ENCODE peak calls at places on chromosomes 12 and 14, in six cellular contexts. U is astrocyte of the spinal cord, I is RWPE1, F is ovary, Z is omental fat pad, D is pancreas. C is an unnamed sample.

GRCh38 chr14:91778217-91778616 is 46.3 kb upstream of the CATSPERB start:
- DNase-seq in F (no peak), Z (no peak), U (no peak), I (no peak), D (no peak), C (no peak)

GRCh38 chr14:34554540-34555250 is 15.2 kb upstream of the EAPP start:
- DNase-seq in D (no peak), U (no peak), F (no peak), Z (no peak), I (no peak), C (peak)

GRCh38 chr14:50045039-50045711 is 71.2 kb downstream of the VCPKMT start:
- DNase-seq in F (peak), Z (peak), I (no peak), D (peak), U (peak), C (peak)

GRCh38 chr12:1608783-1609119 is 14.4 kb upstream of the FBXL14 start:
- DNase-seq in D (no peak), Z (no peak), F (no peak), U (no peak), I (no peak), C (no peak)

GRCh38 chr14:87457727-87458126 is 535.3 kb downstream of the GALC start:
- DNase-seq in Z (no peak), D (no peak), I (no peak), U (no peak), F (no peak), C (peak)

GRCh38 chr14:76654573-76654955 is 106.7 kb upstream of the VASH1 start:
- DNase-seq in U (no peak), Z (no peak), I (peak), F (no peak), D (no peak), C (no peak)

GRCh38 chr12:82745062-82745461 is 58.4 kb downstream of the TMTC2 start:
- DNase-seq in Z (no peak), U (no peak), D (no peak), I (no peak), F (no peak), C (no peak)

GRCh38 chr14:37903561-37904191 is 304.0 kb upstream of the SSTR1 start:
- DNase-seq in I (peak), D (no peak), Z (no peak), F (peak), U (peak), C (peak)

GRCh38 chr14:54548491-54548890 is 18.4 kb upstream of the SAMD4A start:
- DNase-seq in U (no peak), F (no peak), Z (no peak), D (no peak), I (no peak), C (no peak)

GRCh38 chr12:47133981-47134380 is 54.2 kb upstream of the AMIGO2 start:
- DNase-seq in I (no peak), D (no peak), F (no peak), Z (no peak), U (no peak), C (peak)

DNA sequence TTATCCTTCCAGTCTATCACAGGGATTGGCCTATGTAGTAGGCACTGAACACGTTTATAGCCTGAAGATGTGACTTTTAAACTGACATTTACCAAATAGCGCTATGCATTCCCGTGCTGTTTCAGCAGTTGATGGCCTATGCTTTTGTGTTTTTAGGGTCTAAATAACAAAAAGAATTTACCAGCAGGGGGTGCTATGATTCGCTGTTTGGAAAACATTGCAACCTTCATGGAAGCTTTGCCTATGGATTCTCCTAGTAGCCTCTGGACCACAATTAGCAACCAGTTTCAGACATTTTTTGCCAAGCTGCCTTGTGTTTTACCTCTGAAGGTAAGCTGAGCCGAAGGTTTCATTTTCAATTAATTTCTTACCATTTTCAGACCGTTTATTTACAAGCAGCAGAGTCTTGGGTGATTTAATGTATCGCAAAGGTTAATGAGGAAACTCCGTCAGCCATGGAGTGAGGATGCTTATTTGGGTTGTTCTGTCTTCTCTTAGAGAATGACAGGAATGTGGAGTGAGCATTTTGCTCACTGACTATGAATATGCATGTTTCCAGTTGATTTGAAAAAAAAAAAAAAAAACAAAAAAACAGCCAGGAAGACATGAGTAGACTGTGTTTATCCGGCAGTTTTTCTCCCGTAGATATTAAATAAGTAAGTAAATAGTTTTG is 133.1 kb downstream of the PRIMA1 start:
- DNase-seq in U (peak), I (peak), D (no peak), F (no peak), Z (no peak), C (peak)
- TF ChIP-seq CTCF in U (no peak), I (peak), D (no peak), F (no peak), Z (no peak), C (peak)

DNA sequence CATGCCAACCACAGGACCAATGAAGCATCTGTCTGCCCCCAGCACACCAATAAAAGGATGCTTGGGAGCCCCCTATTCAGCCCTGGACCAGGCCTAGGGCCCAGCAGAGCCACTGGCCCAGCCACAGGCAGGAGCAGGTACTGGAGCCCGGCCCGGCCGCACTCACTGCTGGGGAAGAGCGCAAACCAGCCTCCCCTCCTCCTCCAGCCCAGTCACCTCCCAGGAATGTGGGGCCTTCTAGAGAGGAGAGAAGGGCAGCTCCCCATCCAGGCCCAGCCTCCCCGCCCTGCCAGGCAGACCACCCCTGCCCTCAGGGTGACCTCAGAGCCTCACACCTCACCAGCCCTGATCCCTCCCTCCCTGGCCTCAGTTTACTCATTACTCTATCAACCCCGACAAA is 56.2 kb downstream of the CCNK start:
- DNase-seq in D (no peak), F (peak), Z (no peak), U (peak), I (peak), C (peak)
- TF ChIP-seq CTCF in D (no peak), F (no peak), Z (no peak), U (no peak), I (no peak), C (no peak)

DNA sequence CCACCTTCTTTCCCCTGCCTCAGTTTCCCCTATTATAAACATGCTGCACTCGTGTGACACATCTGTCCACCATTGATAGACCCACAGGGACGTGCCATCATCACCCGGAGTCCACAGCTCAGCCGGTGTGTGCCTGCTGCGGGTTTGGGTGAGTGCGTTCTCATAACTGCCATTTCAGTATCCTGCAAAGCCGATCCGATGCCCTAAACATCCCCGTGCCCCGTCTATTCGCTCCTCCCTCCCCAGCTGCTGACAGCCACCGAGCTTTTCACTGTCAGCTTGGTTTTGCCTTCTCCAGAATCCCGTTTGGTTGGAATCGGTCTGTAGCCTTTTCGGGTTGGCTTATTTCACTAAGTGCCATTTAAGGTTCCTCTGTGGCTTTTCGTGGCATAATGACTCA is 3.9 kb downstream of the LRCOL1 start:
- DNase-seq in I (no peak), Z (no peak), U (no peak), D (no peak), F (no peak), C (no peak)
- TF ChIP-seq CTCF in I (no peak), Z (no peak), U (no peak), D (no peak), F (no peak), C (no peak)

DNA sequence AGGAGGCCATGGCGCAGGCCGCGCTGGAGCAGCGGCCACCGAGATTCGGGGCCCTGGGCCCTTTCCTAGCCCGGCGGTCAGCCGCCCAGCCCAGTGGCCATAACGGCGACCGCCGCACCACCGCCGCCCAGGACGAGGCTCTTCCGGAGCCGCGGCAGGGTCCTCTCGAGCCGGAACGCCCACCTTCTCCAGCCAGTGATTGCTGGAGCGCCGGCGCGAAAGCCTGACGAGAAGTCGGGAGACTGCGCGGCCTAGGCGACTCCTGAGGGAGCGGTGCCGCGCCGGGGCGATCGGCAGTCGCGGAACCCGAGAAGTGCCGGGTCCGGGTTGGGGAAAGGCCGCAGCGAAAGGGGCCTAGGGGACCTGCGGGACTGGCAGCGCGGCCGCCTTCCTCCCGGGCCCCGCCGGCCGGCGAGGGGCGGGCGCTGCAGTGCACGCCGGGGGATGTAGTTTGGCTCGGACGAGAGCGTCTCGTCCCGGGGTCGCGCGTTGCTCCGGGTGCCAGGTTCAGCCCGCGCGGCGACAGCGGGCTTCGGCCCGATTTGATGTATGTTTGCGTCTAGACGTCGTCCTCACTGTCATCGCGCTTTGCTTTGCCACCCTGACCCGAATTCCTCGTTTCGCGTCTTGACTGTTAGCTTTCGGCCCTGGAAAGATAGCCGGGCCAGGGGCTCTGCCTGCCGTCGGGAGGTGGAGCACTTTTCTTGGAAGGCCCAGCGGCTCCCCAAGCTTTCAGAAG is at the start of gene VTI1B:
- DNase-seq in Z (no peak), I (peak), F (peak), U (peak), D (peak), C (peak)
- TF ChIP-seq CTCF in Z (no peak), I (no peak), F (no peak), U (peak), D (no peak), C (no peak)

DNA sequence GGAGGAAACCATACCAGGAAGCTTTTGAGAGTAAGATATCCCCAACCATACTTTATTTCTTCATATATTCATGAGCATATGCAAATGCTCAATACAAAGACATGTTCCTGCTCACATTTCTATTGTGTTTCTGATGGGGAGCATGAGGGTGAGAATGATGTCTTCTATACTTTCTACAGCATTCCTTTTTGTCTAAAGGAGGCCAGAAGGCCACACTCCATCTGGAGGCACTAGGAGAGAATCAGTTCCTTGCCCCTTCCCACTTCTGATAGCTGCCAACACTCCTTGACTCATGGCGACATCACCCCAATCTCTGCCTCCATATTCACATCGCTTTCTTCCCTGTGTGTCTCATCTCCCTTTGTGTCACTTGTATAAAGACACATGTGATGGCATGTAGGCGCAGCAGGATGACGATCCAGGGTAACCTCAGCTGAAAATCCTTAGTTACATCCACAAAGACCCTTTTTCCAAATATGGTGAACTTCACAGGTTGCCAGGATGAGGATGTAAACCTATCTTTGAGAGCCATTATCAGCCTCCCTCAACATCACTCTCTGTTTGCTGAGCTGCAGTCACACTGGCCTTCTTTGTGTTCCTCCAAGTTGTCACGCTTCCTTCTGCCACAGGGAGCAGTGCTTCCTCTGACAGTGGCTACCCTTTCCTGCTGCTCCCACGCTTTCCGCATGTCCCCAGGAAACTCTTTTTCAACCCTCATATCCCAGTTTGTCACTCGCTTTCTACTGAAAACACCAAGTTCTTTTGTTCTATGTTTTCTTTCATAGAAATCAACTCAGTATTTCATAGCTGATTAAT is 96.9 kb downstream of the STXBP6 start:
- DNase-seq in U (no peak), D (no peak), F (no peak), Z (no peak), I (no peak), C (no peak)
- TF ChIP-seq CTCF in U (no peak), D (no peak), F (no peak), Z (no peak), I (no peak), C (no peak)

DNA sequence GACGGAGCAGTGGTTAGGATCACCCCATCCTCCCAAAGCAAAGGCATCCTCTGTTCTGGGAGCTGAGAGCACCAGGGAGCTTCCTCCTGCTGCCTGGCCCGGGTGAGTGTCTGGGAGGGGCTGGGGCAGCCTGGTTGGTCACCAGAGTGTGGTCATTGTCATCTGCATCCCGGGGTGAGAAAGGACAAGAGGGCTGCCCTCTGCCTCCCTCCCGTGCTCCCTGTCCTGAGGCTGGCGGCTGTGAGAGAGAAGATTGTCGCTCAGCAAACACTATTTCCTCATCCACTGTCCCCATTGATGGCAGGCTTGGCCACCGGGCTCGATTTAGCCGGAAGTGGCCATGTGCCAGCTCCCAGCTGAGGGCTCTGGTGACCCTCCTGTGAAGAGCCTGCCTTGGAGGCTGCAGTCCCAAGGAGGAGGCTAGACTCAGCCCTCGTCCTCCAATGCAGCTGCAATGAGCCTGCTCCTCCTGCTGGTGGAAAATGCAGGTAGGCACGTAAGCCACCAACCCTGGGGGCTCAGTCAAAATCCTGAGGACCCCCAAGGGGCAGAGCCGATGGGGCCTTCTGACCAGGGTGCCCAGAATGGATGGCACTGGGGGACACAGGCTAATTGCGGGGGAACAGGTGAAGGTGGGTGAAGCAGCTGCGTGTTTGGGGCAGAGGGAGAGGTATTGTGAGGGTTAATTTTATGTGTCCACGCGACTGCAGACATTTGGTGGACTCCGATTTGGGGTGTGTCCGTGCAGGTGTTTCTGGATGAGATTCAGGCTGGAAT is 155.7 kb downstream of the KIF26A start:
- DNase-seq in U (no peak), F (peak), Z (no peak), D (peak), I (no peak), C (peak)
- TF ChIP-seq CTCF in U (no peak), F (no peak), Z (no peak), D (no peak), I (no peak), C (peak)

GRCh38 chr12:88578821-88579518 is 1.3 kb downstream of the KITLG start:
- DNase-seq in U (no peak), Z (no peak), I (peak), F (peak), D (no peak), C (peak)

GRCh38 chr12:88578274-88578673 is 2.0 kb downstream of the KITLG start:
- DNase-seq in I (no peak), D (no peak), Z (no peak), U (peak), F (no peak), C (no peak)

GRCh38 chr12:88577537-88577936 is 2.7 kb downstream of the KITLG start:
- DNase-seq in I (peak), Z (no peak), F (no peak), D (no peak), U (peak), C (peak)

GRCh38 chr12:88579572-88579940 is 715 bp downstream of the KITLG start:
- DNase-seq in U (peak), I (peak), D (peak), F (peak), Z (no peak), C (peak)

DNA sequence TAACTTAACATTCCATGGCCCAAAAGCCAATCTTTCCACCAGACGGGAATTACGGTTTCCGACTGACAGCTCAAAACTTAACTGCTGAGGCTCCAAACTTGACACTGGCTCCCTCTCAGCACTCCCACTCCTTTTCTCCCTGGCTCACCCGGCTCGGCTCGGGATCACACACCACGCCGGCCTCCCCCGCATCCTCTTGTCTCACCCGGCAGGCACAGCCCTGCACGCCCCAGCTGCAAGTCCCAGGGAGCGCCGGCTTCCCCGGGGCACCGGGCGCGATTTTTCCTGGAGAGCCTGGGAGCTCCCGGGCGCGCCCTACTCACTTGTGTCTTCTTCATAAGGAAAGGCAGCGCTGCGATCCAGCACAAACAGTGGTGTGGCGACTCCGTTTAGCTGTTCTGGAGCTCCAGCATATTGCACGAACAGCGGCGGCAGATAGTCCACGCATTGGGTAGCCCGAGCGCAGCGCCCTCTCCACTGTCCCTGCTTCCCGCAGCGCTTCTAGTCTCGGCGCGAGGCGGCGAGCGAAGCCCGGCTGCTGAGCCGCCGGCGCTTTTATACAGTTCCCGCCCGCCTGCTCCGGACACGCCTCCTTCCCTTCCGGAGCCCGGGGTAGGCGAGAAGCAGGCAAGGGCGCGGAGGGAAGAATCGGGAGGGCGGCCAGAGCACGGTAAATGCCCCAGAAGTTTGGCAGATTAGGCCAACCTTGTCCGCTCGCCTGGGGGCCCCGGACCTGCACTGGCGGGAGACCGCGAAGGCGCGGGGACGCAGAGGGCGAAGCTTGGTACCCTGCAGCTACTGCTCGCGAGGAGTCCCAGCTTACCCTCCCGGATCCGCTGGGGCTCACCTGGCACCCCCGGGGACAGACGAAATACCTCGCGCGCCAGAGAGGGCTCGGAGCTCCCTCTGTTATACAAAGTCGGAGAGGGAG is at the start of gene KITLG:
- DNase-seq in D (peak), U (peak), I (peak), F (peak), Z (peak), C (peak)
- TF ChIP-seq CTCF in D (no peak), U (peak), I (peak), F (no peak), Z (no peak), C (no peak)

C was measured in MCF 10A.